ENCODE peak calls at places on chromosome 3, in ten cellular contexts. L, T, W, H, X, Q, E, G, U and R are unnamed samples.

GRCh38 chr3:108131105-108131794 is 40.4 kb upstream of the CD47 start:
- DNase-seq in H (no peak), Q (no peak), W (no peak), E (no peak), L (no peak), T (no peak), U (no peak), X (no peak), G (no peak), R (no peak)

GRCh38 chr3:102054543-102054942 is 205.2 kb downstream of the NFKBIZ start:
- DNase-seq in G (no peak), H (no peak), Q (no peak), W (no peak), L (no peak), T (no peak), X (no peak), U (no peak), E (no peak), R (no peak)

GRCh38 chr3:142663865-142664264 is 60.0 kb upstream of the TRPC1 start:
- DNase-seq in H (no peak), E (no peak), T (no peak), G (no peak), U (no peak), Q (no peak), X (no peak), L (no peak), W (no peak), R (no peak)

GRCh38 chr3:195151866-195152526 is 119.0 kb downstream of the XXYLT1 start:
- DNase-seq in L (no peak), G (no peak), E (no peak), H (no peak), T (no peak), U (no peak), Q (no peak), W (no peak), X (no peak), R (no peak)

GRCh38 chr3:49025005-49025792 is 3.3 kb downstream of the NDUFAF3 start:
- DNase-seq in W (no peak), Q (no peak), G (no peak), H (no peak), U (no peak), L (no peak), X (no peak), T (no peak), E (no peak), R (no peak)

GRCh38 chr3:73419179-73419803 is 205.4 kb downstream of the PDZRN3 start:
- DNase-seq in X (no peak), T (no peak), E (no peak), G (no peak), Q (no peak), U (no peak), W (no peak), L (no peak), H (no peak), R (no peak)

GRCh38 chr3:72766866-72767265 is 81.4 kb downstream of the SHQ1 start:
- DNase-seq in T (no peak), Q (no peak), W (no peak), X (no peak), H (no peak), G (no peak), U (no peak), L (no peak), E (no peak), R (no peak)

GRCh38 chr3:157071744-157072525 is 88.0 kb downstream of the CCNL1 start:
- DNase-seq in G (no peak), H (no peak), E (no peak), X (no peak), U (no peak), L (no peak), T (no peak), Q (no peak), W (no peak), R (no peak)

GRCh38 chr3:49607105-49607591 is 52.9 kb downstream of the BSN start:
- DNase-seq in L (no peak), G (no peak), E (no peak), Q (no peak), X (no peak), U (no peak), H (no peak), T (no peak), W (no peak), R (no peak)

GRCh38 chr3:159724627-159725026 is 264.0 kb upstream of the IL12A start:
- DNase-seq in T (no peak), L (no peak), W (no peak), U (no peak), E (no peak), H (no peak), Q (no peak), X (no peak), G (no peak), R (no peak)

GRCh38 chr3:23481660-23482278 is 278.6 kb downstream of the UBE2E2 start:
- DNase-seq in L (no peak), T (no peak), Q (no peak), W (no peak), U (no peak), E (no peak), X (no peak), G (no peak), H (no peak), R (no peak)

GRCh38 chr3:49100046-49100615 is 4.4 kb downstream of the QARS1 start:
- DNase-seq in T (no peak), G (no peak), W (no peak), H (no peak), Q (no peak), E (no peak), X (no peak), U (no peak), L (no peak), R (no peak)

GRCh38 chr3:113585228-113585627 is 52.9 kb downstream of the SIDT1 start:
- DNase-seq in E (no peak), W (no peak), T (no peak), H (no peak), G (no peak), X (no peak), Q (no peak), L (no peak), U (no peak), R (no peak)

GRCh38 chr3:123028233-123028828 is 768 bp upstream of the SEMA5B start:
- DNase-seq in X (peak), T (no peak), E (no peak), H (peak), L (peak), W (peak), U (peak), G (no peak), Q (peak), R (peak)

GRCh38 chr3:188156051-188156450 is 2.1 kb downstream of the LPP start:
- DNase-seq in U (no peak), G (no peak), X (no peak), H (no peak), L (no peak), Q (no peak), E (no peak), T (no peak), W (no peak), R (no peak)

GRCh38 chr3:53645754-53646153 is 151.3 kb downstream of the CACNA1D start:
- DNase-seq in Q (no peak), W (no peak), U (no peak), L (peak), H (no peak), T (no peak), G (no peak), X (no peak), E (no peak), R (no peak)

GRCh38 chr3:105676621-105677300 is 192.1 kb downstream of the CBLB start:
- DNase-seq in W (no peak), L (no peak), U (no peak), H (no peak), T (no peak), Q (no peak), X (no peak), E (no peak), G (no peak), R (no peak)

GRCh38 chr3:58784888-58785287 is 118.3 kb upstream of the FAM3D start:
- DNase-seq in T (no peak), H (no peak), L (no peak), Q (no peak), X (no peak), E (no peak), W (no peak), U (no peak), G (no peak), R (no peak)

GRCh38 chr3:58779934-58780333 is 113.4 kb upstream of the FAM3D start:
- DNase-seq in Q (no peak), W (no peak), G (no peak), X (no peak), L (no peak), U (no peak), E (no peak), T (no peak), H (no peak), R (no peak)

GRCh38 chr3:58784425-58784824 is 117.9 kb upstream of the FAM3D start:
- DNase-seq in H (no peak), G (no peak), W (no peak), X (no peak), U (no peak), Q (no peak), E (no peak), L (no peak), T (no peak), R (no peak)

DNA sequence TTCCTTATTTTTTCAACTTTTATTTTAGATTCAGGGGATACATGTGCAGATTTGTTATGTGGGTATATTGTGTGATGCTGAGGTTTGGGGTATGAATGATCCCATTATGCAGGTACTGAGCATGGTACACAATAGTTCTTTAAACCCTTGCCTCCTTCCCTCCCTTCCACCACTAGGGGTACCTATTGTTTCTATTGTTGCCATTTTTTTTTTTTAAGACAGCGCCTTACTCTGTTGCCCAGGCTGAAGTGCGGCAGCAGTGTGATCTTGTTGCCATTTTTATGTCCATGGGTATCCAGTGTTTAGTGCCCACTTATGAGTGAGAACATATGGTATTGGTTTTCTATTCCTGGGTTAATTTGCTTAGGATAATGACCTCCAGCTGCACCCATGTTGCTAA is 117.3 kb upstream of the FAM3D start:
- DNase-seq in X (no peak), W (no peak), G (no peak), E (no peak), U (no peak), Q (no peak), T (no peak), L (no peak), H (no peak), R (no peak)
- TF ChIP-seq CTCF in X (no peak), W (no peak), G (no peak), E (no peak), U (no peak), Q (no peak), T (no peak), L (no peak), H (no peak), R (no peak)

GRCh38 chr3:111076732-111077131 is 5.1 kb downstream of the NECTIN3 start:
- DNase-seq in E (no peak), U (no peak), G (no peak), W (no peak), T (no peak), H (no peak), Q (no peak), L (no peak), X (peak), R (peak)

GRCh38 chr3:111081008-111081545 is 9.5 kb downstream of the NECTIN3 start:
- DNase-seq in L (no peak), T (no peak), X (no peak), U (no peak), H (no peak), W (no peak), G (no peak), E (no peak), Q (no peak), R (no peak)

GRCh38 chr3:111077384-111077783 is 5.8 kb downstream of the NECTIN3 start:
- DNase-seq in Q (no peak), H (no peak), X (no peak), U (no peak), L (no peak), W (no peak), E (no peak), T (no peak), G (no peak), R (no peak)

GRCh38 chr3:111084911-111085310 is 13.3 kb downstream of the NECTIN3 start:
- DNase-seq in W (no peak), E (no peak), G (no peak), Q (no peak), T (no peak), L (no peak), U (no peak), H (no peak), X (no peak), R (no peak)

DNA sequence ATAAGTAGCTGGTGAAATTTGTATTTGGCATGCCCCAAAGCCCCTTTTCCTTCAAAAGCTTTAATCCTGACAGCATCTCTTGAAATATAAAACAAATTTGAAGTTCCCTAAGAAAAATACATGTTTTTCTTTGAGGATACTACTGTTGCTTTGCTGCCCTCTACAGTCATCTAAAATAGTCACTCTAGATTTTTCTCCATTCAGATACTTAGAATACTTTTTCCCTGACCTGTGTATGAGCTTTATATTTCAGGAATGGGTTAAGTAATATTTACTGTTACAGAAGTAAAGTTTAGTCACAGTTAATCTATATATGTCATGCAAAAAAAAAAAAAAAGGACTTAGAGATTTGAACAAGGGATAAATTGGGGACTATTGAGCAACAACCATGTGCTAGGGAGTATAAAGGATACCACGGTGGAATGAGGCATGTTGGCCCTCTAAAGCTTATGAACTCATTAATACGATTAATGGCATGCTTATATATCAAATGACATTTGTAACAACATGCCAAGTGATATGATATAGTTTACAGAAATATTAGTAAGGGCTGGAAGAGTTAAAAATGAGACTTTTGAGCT is 8.8 kb downstream of the NECTIN3 start:
- DNase-seq in G (no peak), Q (no peak), X (no peak), W (no peak), U (no peak), E (no peak), H (no peak), T (no peak), L (no peak), R (no peak)
- TF ChIP-seq CTCF in G (peak), Q (no peak), X (peak), W (peak), U (peak), E (no peak), H (peak), T (peak), L (peak), R (peak)

GRCh38 chr3:43087249-43087776 is 18.6 kb downstream of the POMGNT2 start:
- DNase-seq in Q (no peak), G (no peak), X (no peak), T (no peak), E (no peak), U (no peak), L (no peak), W (no peak), H (no peak), R (no peak)
- TF ChIP-seq CTCF in Q (no peak), G (peak), X (no peak), T (no peak), E (no peak), U (no peak), L (no peak), W (no peak), H (peak), R (no peak)

DNA sequence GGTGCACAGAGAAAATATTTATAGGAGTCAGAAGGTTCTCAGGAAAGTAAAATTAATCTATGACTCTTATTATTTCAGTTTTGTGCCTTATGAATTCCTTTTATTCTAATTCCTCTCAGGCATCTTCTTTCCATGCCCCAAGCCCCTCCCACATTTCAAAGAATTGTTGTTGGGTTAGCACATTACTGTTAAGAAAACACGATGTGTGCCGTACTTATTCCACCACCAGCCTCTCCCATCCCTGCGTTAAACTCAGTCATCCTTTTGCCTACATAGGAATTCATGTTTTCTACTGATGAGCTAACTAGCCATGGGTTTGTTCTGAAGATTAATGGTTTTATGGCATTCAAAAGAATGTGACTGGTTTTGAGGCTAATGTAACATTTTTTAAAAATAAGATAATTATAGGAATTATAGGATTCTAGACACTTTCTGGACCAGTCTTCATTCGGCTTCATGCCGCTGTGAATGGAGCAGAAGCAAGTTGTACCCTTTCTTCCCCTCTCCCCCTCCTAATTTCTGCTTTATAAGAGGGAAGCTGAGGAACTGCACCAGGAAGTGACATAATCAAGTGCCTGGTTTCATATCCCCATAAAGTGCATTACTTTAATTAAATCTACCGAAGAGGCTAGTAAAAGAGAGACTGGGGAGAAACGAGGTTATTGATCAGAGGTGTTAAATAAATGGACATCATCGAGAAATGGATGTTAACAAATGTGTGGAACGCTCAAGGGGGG is 12.3 kb upstream of the MB21D2 start:
- DNase-seq in E (no peak), X (no peak), U (no peak), T (no peak), L (no peak), G (no peak), H (no peak), W (no peak), Q (no peak), R (no peak)
- TF ChIP-seq CTCF in E (no peak), X (no peak), U (no peak), T (no peak), L (no peak), G (no peak), H (no peak), W (no peak), Q (no peak), R (no peak)

GRCh38 chr3:29560031-29560430 is 279.2 kb downstream of the RBMS3 start:
- DNase-seq in E (no peak), U (no peak), T (no peak), W (no peak), Q (no peak), L (no peak), H (no peak), G (no peak), X (no peak), R (no peak)

GRCh38 chr3:29557186-29557585 is 276.3 kb downstream of the RBMS3 start:
- DNase-seq in Q (no peak), H (no peak), X (no peak), G (no peak), W (no peak), U (no peak), T (no peak), L (no peak), E (no peak), R (no peak)

GRCh38 chr3:29555590-29555989 is 274.7 kb downstream of the RBMS3 start:
- DNase-seq in X (no peak), H (no peak), U (no peak), W (no peak), T (no peak), E (no peak), G (no peak), L (no peak), Q (no peak), R (no peak)

GRCh38 chr3:29554584-29554983 is 273.7 kb downstream of the RBMS3 start:
- DNase-seq in Q (no peak), G (no peak), X (no peak), W (no peak), E (no peak), U (no peak), H (no peak), L (no peak), T (no peak), R (no peak)

GRCh38 chr3:29557825-29558224 is 277.0 kb downstream of the RBMS3 start:
- DNase-seq in L (no peak), H (no peak), X (no peak), W (no peak), T (no peak), U (no peak), E (no peak), Q (no peak), G (no peak), R (no peak)
- TF ChIP-seq CTCF in L (no peak), H (no peak), X (no peak), W (no peak), T (no peak), U (no peak), E (no peak), Q (no peak), G (no peak), R (no peak)